ENCODE peak calls at places on chromosomes 4 and X, in six cellular contexts. D, A, X, H, I and S are unnamed samples.

GRCh38 chrX:102659790-102660757 is 8.8 kb downstream of the GPRASP1 start:
- DNase-seq in D (peak; percentile 72), A (peak; percentile 92), X (peak; percentile 77), H (peak; percentile 92), I (peak; percentile 80), S (peak; percentile 89)

GRCh38 chr4:55575513-55575912 is 16.5 kb downstream of the PDCL2 start:
- DNase-seq in D (no peak), A (no peak), X (no peak), H (no peak), I (no peak), S (no peak)

GRCh38 chrX:7147431-7147977 is at the start of gene STS:
- DNase-seq in D (peak; percentile 40), A (peak; percentile 68), X (peak; percentile 25), H (peak; percentile 78), I (peak; percentile 22), S (no peak)

GRCh38 chr4:6121276-6121850 is 79.0 kb downstream of the JAKMIP1 start:
- DNase-seq in D (no peak), A (no peak), X (no peak), H (no peak), I (no peak), S (no peak)

GRCh38 chr4:142293536-142293935 is 552.6 kb downstream of the INPP4B start:
- DNase-seq in D (no peak), A (no peak), X (no peak), H (no peak), I (no peak), S (no peak)

GRCh38 chr4:16516796-16517413 is 290.6 kb upstream of the TAPT1 start:
- DNase-seq in D (peak; percentile 35), A (no peak), X (peak; percentile 72), H (no peak), I (no peak), S (no peak)

GRCh38 chr4:180449395-180449956 is 1793.7 kb upstream of the TENM3 start:
- DNase-seq in D (peak; percentile 49), A (no peak), X (peak; percentile 25), H (no peak), I (no peak), S (no peak)

GRCh38 chr4:114476310-114476709 is 122.3 kb upstream of the UGT8 start:
- DNase-seq in D (no peak), A (no peak), X (no peak), H (no peak), I (no peak), S (no peak)

GRCh38 chr4:30525662-30526061 is 194.5 kb upstream of the PCDH7 start:
- DNase-seq in D (no peak), A (no peak), X (no peak), H (no peak), I (no peak), S (no peak)

GRCh38 chr4:38857354-38858096 is 908 bp upstream of the TLR6 start:
- DNase-seq in D (peak; percentile 61), A (peak; percentile 67), X (peak; percentile 70), H (peak; percentile 52), I (no peak), S (peak; percentile 63)

GRCh38 chr4:155079866-155080265 is 128.6 kb upstream of the NPY2R start:
- DNase-seq in D (no peak), A (no peak), X (no peak), H (no peak), I (no peak), S (no peak)

GRCh38 chrX:111519215-111519614 is 7.8 kb downstream of the SERTM2 start:
- DNase-seq in D (peak; percentile 38), A (no peak), X (no peak), H (no peak), I (no peak), S (no peak)

GRCh38 chrX:23493941-23494374 is 159.3 kb downstream of the PTCHD1 start:
- DNase-seq in D (no peak), A (no peak), X (no peak), H (no peak), I (no peak), S (no peak)

GRCh38 chr4:7708981-7709380 is 230.7 kb downstream of the AFAP1 start:
- DNase-seq in D (no peak), A (no peak), X (no peak), H (peak; percentile 39), I (no peak), S (no peak)

GRCh38 chr4:150584198-150584593 is 2.2 kb downstream of the MAB21L2 start:
- DNase-seq in D (no peak), A (no peak), X (no peak), H (no peak), I (no peak), S (no peak)

GRCh38 chr4:140641105-140641555 is 72.4 kb upstream of the UCP1 start:
- DNase-seq in D (no peak), A (no peak), X (no peak), H (no peak), I (no peak), S (no peak)

GRCh38 chr4:146245899-146246298 is 31.6 kb downstream of the REELD1 start:
- DNase-seq in D (no peak), A (peak; percentile 66), X (peak; percentile 82), H (no peak), I (no peak), S (no peak)

GRCh38 chrX:141936080-141936479 is 32.4 kb downstream of the MAGEC1 start:
- DNase-seq in D (no peak), A (no peak), X (no peak), H (no peak), I (no peak), S (no peak)

GRCh38 chr4:40377462-40378385 is 42.6 kb downstream of the CHRNA9 start:
- DNase-seq in D (no peak), A (no peak), X (no peak), H (no peak), I (no peak), S (no peak)

GRCh38 chr4:177879851-177880250 is 437.6 kb upstream of the AGA start:
- DNase-seq in D (no peak), A (no peak), X (no peak), H (no peak), I (no peak), S (no peak)

GRCh38 chr4:52612341-52612740 is 46.8 kb downstream of the USP46 start:
- DNase-seq in D (no peak), A (no peak), X (no peak), H (no peak), I (no peak), S (no peak)

GRCh38 chrX:12115377-12115776 is 22.9 kb upstream of the FRMPD4 start:
- DNase-seq in D (no peak), A (no peak), X (no peak), H (no peak), I (no peak), S (no peak)

GRCh38 chr4:22778547-22779163 is 85.9 kb downstream of the GBA3 start:
- DNase-seq in D (no peak), A (no peak), X (no peak), H (no peak), I (no peak), S (peak; percentile 82)

DNA sequence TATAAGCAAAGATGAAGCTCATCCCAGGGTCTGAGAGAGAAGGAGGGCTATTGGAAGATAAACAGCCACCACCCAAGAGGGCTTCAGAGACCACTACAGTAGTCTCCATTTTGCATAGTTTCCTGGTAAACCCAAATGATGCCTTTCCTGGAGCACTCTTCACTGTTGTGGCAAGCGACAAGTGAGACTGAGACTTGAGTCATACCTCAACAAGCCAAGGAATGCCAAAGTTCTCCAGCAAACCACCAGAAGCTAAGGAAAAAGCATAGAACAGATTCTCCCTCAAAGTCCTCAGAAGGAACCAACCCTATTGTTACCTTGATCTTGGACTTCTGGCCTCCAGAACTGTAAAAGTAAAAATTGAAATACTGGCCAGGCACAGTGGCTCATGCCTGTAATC is 65.9 kb downstream of the LARP7 start:
- DNase-seq in D (no peak), A (no peak), X (no peak), H (no peak), I (no peak), S (no peak)
- H3K27me3 ChIP-seq in D (peaks cover 50% of the 10 kb centered on the region), A (no peaks in the 10 kb centered on the region), X (no peaks in the 10 kb centered on the region), H (no peaks in the 10 kb centered on the region), I (peaks cover 14% of the 10 kb centered on the region), S (peaks cover 10% of the 10 kb centered on the region)

GRCh38 chr4:3007724-3008123 is 44.4 kb downstream of the GRK4 start:
- DNase-seq in D (no peak), A (no peak), X (no peak), H (no peak), I (no peak), S (no peak)
- H3K27me3 ChIP-seq in D (no peaks in the 10 kb centered on the region), A (no peaks in the 10 kb centered on the region), X (no peaks in the 10 kb centered on the region), H (no peaks in the 10 kb centered on the region), I (no peaks in the 10 kb centered on the region), S (no peaks in the 10 kb centered on the region)

DNA sequence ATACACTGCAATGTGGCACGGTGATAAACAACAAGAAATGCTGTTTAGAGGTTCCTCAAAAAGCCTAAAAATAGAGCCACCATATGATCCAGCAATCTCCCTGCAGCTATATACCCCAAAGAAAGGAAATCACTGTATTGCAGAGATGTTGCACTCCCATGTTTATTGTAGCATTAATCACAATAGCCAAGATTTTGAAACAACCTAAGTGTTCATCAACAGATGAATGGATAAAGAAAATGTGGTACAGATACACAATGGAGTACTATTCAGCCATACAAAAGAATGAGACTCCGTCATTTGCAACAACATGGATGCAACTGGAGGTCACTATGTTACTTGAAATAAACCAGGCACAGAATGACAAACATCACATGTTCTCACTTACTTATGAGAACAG is 365.8 kb upstream of the DIPK2B start:
- DNase-seq in D (no peak), A (no peak), X (no peak), H (no peak), I (no peak), S (no peak)
- H3K27me3 ChIP-seq in D (no peaks in the 10 kb centered on the region), A (no peaks in the 10 kb centered on the region), X (peaks cover 12% of the 10 kb centered on the region), H (no peaks in the 10 kb centered on the region), I (no peaks in the 10 kb centered on the region), S (no peaks in the 10 kb centered on the region)

GRCh38 chr4:8866421-8866820 is 5.2 kb downstream of the HMX1 start:
- DNase-seq in D (no peak), A (no peak), X (no peak), H (no peak), I (no peak), S (no peak)

GRCh38 chr4:8867624-8868320 is 3.9 kb downstream of the HMX1 start:
- DNase-seq in D (no peak), A (no peak), X (no peak), H (no peak), I (no peak), S (no peak)

GRCh38 chr4:8865681-8866310 is 5.8 kb downstream of the HMX1 start:
- DNase-seq in D (no peak), A (no peak), X (no peak), H (no peak), I (no peak), S (no peak)

GRCh38 chr4:8868321-8869001 is 3.2 kb downstream of the HMX1 start:
- DNase-seq in D (no peak), A (no peak), X (no peak), H (no peak), I (no peak), S (no peak)

DNA sequence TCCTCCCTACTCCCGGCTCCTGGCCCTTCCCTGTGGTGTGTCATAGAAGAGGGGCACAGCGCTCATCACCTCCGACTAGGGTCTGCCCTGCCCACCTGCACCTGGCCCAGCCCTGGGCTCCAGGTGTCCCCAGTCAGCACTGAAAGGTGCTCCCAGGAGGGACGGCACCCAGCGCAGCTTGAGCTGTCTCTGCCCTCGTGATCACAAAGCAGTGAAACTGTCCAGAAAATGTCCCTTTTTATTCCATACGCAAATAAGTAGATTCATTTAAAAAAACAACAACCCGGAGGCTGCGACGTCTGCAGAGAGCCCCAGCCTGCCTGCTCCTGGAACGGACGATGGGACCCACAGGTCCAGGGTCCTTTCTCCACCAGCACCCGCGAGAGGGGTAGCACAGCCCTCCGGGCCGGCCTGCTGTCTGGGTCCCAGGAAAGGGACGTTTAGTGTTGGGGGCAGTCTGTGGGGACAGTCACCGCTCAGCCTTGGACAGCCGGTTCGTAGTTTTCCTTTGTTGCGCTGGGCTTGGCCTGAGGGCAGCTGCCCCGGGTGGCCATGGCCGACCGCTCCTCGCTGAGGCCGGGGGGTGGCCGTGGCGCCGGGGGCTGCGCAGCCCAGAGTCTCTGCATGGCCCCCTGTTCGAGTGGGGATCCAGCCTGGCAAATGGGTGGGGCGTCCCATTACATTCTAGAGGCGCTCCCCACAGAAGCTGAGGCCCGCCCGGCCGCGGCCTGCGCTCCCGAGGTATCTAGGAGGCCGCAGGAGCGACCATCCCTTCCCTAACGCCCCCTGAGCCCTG is 4.6 kb downstream of the HMX1 start:
- DNase-seq in D (no peak), A (no peak), X (no peak), H (no peak), I (no peak), S (no peak)
- H3K27me3 ChIP-seq in D (peaks cover 49% of the 10 kb centered on the region), A (no peaks in the 10 kb centered on the region), X (peaks cover 83% of the 10 kb centered on the region), H (no peaks in the 10 kb centered on the region), I (peaks cover 10% of the 10 kb centered on the region), S (peaks cover 90% of the 10 kb centered on the region)